ENCODE peak calls at places on chromosome 11, in nine cellular contexts. One of them, this sample, is unnamed.

GRCh38 chr11:59829358-59829757 is 15.9 kb downstream of the CBLIF start:
- DNase-seq in T-helper 1 cell: no peak
- DNase-seq in adrenal gland: no peak
- DNase-seq in Ammon's horn: no peak
- DNase-seq in naive B cell: no peak
- DNase-seq in NCI-H2227 treated with DMSO at 0.1 percent for 48 hours: no peak
- DNase-seq in lung microvascular endothelial cell: no peak
- DNase-seq in A549: no peak
- DNase-seq in glutamatergic neuron: no peak
- DNase-seq in this sample: no peak

GRCh38 chr11:112297248-112297866 is 36.7 kb upstream of the PLET1 start:
- DNase-seq in lung microvascular endothelial cell: no peak
- DNase-seq in T-helper 1 cell: no peak
- DNase-seq in Ammon's horn: no peak
- DNase-seq in NCI-H2227 treated with DMSO at 0.1 percent for 48 hours: no peak
- DNase-seq in naive B cell: no peak
- DNase-seq in A549: no peak
- DNase-seq in adrenal gland: no peak
- DNase-seq in glutamatergic neuron: no peak
- DNase-seq in this sample: no peak

GRCh38 chr11:66116576-66117361 is 46.7 kb downstream of the PACS1 start:
- DNase-seq in glutamatergic neuron: no peak
- DNase-seq in naive B cell: no peak
- DNase-seq in adrenal gland: no peak
- DNase-seq in T-helper 1 cell: no peak
- DNase-seq in lung microvascular endothelial cell: no peak
- DNase-seq in NCI-H2227 treated with DMSO at 0.1 percent for 48 hours: no peak
- DNase-seq in A549: no peak
- DNase-seq in Ammon's horn: no peak
- DNase-seq in this sample: no peak

GRCh38 chr11:11978792-11979486 is 29.5 kb downstream of the DKK3 start:
- DNase-seq in naive B cell: no peak
- DNase-seq in glutamatergic neuron: peak
- DNase-seq in T-helper 1 cell: no peak
- DNase-seq in lung microvascular endothelial cell: peak
- DNase-seq in adrenal gland: peak
- DNase-seq in Ammon's horn: no peak
- DNase-seq in NCI-H2227 treated with DMSO at 0.1 percent for 48 hours: no peak
- DNase-seq in A549: no peak
- DNase-seq in this sample: peak

GRCh38 chr11:69290791-69291190 is 3.2 kb upstream of the MYEOV start:
- DNase-seq in T-helper 1 cell: no peak
- DNase-seq in lung microvascular endothelial cell: no peak
- DNase-seq in naive B cell: no peak
- DNase-seq in adrenal gland: no peak
- DNase-seq in Ammon's horn: no peak
- DNase-seq in NCI-H2227 treated with DMSO at 0.1 percent for 48 hours: no peak
- DNase-seq in glutamatergic neuron: no peak
- DNase-seq in A549: no peak
- DNase-seq in this sample: peak

GRCh38 chr11:112085822-112086421 is 634 bp downstream of the TIMM8B start:
- DNase-seq in Ammon's horn: no peak
- DNase-seq in T-helper 1 cell: no peak
- DNase-seq in adrenal gland: peak
- DNase-seq in glutamatergic neuron: peak
- DNase-seq in naive B cell: no peak
- DNase-seq in NCI-H2227 treated with DMSO at 0.1 percent for 48 hours: no peak
- DNase-seq in lung microvascular endothelial cell: no peak
- DNase-seq in A549: peak
- DNase-seq in this sample: no peak

GRCh38 chr11:94650756-94651155 is 83.6 kb downstream of the PIWIL4 start:
- DNase-seq in naive B cell: no peak
- DNase-seq in glutamatergic neuron: no peak
- DNase-seq in Ammon's horn: peak
- DNase-seq in NCI-H2227 treated with DMSO at 0.1 percent for 48 hours: no peak
- DNase-seq in lung microvascular endothelial cell: no peak
- DNase-seq in adrenal gland: peak
- DNase-seq in A549: no peak
- DNase-seq in T-helper 1 cell: no peak
- DNase-seq in this sample: peak

GRCh38 chr11:92314499-92314898 is 89.9 kb downstream of the FAT3 start:
- DNase-seq in glutamatergic neuron: no peak
- DNase-seq in naive B cell: no peak
- DNase-seq in lung microvascular endothelial cell: no peak
- DNase-seq in adrenal gland: no peak
- DNase-seq in T-helper 1 cell: no peak
- DNase-seq in A549: no peak
- DNase-seq in Ammon's horn: peak
- DNase-seq in NCI-H2227 treated with DMSO at 0.1 percent for 48 hours: no peak
- DNase-seq in this sample: no peak

GRCh38 chr11:120539681-120540369 is 28.3 kb downstream of the GRIK4 start:
- DNase-seq in NCI-H2227 treated with DMSO at 0.1 percent for 48 hours: no peak
- DNase-seq in glutamatergic neuron: no peak
- DNase-seq in Ammon's horn: no peak
- DNase-seq in naive B cell: no peak
- DNase-seq in adrenal gland: peak
- DNase-seq in A549: no peak
- DNase-seq in lung microvascular endothelial cell: no peak
- DNase-seq in T-helper 1 cell: no peak
- DNase-seq in this sample: no peak

GRCh38 chr11:1358286-1358685 is 31.4 kb upstream of the BRSK2 start:
- DNase-seq in A549: no peak
- DNase-seq in T-helper 1 cell: no peak
- DNase-seq in adrenal gland: no peak
- DNase-seq in Ammon's horn: no peak
- DNase-seq in naive B cell: no peak
- DNase-seq in glutamatergic neuron: no peak
- DNase-seq in lung microvascular endothelial cell: peak
- DNase-seq in NCI-H2227 treated with DMSO at 0.1 percent for 48 hours: no peak
- DNase-seq in this sample: peak

This sample was measured in Right ventricle myocardium superior.